ENCODE peak calls at places on chromosomes 2 and 18, in five cellular contexts. I is GM12878, C is A549, X is tibial nerve, G is HepG2. K is an unnamed sample.

GRCh38 chr2:7450188-7451156 is 533.3 kb downstream of the RNF144A start:
- DNase-seq in I (no peak), C (no peak), X (no peak), G (no peak), K (no peak)

GRCh38 chr2:239466046-239466754 is 65.4 kb upstream of the HDAC4 start:
- DNase-seq in I (no peak), C (no peak), X (no peak), G (no peak), K (peak)

GRCh38 chr2:220025207-220025606 is 397.8 kb downstream of the SLC4A3 start:
- DNase-seq in I (no peak), C (no peak), X (no peak), G (no peak), K (no peak)

GRCh38 chr2:37985333-37985732 is 60.2 kb downstream of the RMDN2 start:
- DNase-seq in I (peak), C (no peak), X (no peak), G (no peak), K (no peak)

GRCh38 chr2:238928520-238929241 is 80.8 kb downstream of the TWIST2 start:
- DNase-seq in I (no peak), C (no peak), X (peak), G (no peak), K (peak)

GRCh38 chr2:116980354-116980753 is 834.1 kb upstream of the DDX18 start:
- DNase-seq in I (no peak), C (no peak), X (no peak), G (no peak), K (no peak)

GRCh38 chr2:182952741-182953450 is 85.4 kb downstream of the NCKAP1 start:
- DNase-seq in I (no peak), C (no peak), X (no peak), G (no peak), K (no peak)

GRCh38 chr2:43311276-43311675 is 84.9 kb upstream of the ZFP36L2 start:
- DNase-seq in I (no peak), C (no peak), X (no peak), G (peak), K (no peak)

GRCh38 chr2:239819091-239819973 is 205.8 kb downstream of the NDUFA10 start:
- DNase-seq in I (no peak), C (no peak), X (no peak), G (no peak), K (no peak)

GRCh38 chr2:95056044-95056443 is 30.5 kb downstream of the MAL start:
- DNase-seq in I (no peak), C (no peak), X (no peak), G (no peak), K (no peak)

DNA sequence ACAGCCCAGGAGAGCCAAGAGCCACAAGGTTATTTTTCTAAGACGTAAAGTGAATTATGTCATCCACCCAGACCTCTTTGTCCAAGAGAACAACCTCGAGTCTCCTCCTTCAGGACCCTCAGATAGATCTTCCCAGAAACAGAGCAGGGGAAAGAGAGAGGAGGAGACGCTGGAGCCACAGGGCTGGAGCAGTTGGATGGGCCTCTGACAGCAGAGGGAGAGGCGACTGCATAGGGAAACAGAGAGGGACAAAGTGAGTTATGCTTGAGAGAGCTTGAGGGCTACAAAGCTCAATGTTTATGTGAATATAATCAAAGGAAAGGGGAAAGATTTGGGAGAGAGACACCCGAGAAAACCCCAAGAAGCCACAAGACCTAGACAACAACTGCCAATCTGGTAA is 114.9 kb downstream of the BCL2L11 start:
- DNase-seq in I (no peak), C (no peak), X (no peak), G (no peak), K (no peak)
- TF ChIP-seq CTCF in I (no peak), C (no peak), X (no peak), G (no peak), K (no peak)

DNA sequence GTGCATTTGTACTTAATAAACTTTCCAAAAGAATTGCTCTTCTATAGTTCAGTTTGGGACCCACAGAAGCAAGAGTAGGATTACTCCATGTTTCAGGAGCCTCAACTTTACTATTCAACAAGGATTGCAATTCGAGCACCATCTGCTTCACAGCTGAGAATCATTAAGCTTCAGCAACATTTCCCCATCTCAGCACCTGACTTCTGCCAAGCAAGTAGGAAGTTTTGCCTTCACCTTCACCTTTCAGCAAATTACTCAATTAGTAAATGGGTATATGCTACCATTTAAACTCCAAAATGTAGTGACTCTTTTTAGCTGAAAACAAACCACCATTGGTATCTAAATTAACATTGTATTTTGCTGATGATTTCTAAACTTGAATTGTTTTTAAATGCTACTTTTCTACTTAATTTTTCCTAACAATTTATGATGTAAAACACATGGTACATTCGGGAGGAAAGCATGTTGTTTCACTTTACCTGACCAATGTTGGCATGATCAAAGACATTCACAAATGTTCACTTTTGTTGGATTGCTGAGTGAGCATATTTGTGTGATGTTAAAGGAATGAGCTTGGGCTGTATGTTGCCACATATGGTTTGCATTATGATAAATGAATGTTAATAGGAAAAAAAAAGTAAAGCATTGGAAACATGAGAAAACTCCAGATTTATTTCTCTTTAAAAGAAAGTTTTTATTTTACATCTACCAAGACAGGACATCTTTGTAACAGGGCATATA is 159.2 kb downstream of the GULP1 start:
- DNase-seq in I (no peak), C (no peak), X (no peak), G (no peak), K (no peak)
- TF ChIP-seq EP300 in I (no peak), C (no peak), X (no peak), G (no peak), K (no peak)

DNA sequence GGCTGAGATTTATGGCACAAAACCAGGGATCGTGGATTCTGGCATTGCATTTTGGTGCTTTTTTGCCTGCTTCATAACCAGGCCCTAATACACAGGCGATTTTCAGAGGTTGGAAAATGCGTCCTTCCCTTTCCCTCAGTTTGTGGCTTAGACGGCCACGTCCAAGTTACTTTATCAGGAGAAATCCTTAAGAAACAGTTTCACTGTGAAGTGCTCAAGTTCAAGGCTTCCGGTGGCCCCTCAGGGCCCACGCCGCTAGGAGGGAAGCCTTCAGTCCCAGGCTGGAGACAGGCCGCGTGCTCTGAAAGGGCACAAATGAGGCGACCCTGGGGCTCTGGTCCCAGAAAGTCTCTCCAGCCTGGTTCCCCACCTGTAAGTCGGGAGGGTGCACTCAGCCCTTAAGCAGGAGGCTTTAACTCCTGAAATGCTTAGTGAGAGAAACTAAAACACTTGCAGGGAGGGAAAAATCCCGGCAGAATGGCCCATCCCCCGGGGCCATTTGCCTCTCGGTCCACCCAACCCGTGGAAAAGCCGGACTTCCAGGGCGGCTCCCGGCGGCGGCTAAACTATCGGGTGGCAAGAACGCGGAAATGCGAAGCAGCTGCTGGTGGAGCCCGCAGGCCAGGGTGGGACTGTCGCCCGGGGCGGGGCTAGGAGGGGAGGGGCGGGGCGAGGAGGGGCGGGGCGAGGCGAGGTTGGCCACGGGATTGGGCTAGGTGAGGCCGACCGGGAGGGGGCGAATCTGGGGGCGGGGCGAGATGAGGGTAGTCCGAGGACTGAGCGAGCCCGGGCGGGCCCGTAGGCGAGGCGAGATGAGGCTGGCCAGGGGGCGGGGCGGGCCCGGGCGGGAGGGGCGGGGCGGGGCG is 574 bp upstream of the SLC66A3 start:
- DNase-seq in I (peak), C (peak), X (peak), G (peak), K (no peak)
- TF ChIP-seq POLR2A in I (peak), C (peak), X (peak), G (peak), K (no peak)

GRCh38 chr2:151716721-151717120 is 17.6 kb downstream of the NEB start:
- DNase-seq in I (no peak), C (no peak), X (no peak), G (no peak), K (no peak)
- TF ChIP-seq CTCF in I (no peak), C (no peak), X (no peak), G (no peak), K (no peak)

GRCh38 chr18:73653251-73653650 is 494.4 kb downstream of the FBXO15 start:
- DNase-seq in I (no peak), C (no peak), X (no peak), G (no peak), K (no peak)

GRCh38 chr18:73653836-73654235 is 493.8 kb downstream of the FBXO15 start:
- DNase-seq in I (no peak), C (no peak), X (no peak), G (no peak), K (no peak)
- TF ChIP-seq EP300 in I (no peak), C (no peak), X (no peak), G (no peak), K (no peak)